ENCODE peak calls at places on chromosomes 3 and 15, in six cellular contexts. One of them, this sample, is unnamed.

GRCh38 chr3:184337315-184337714 is at the start of gene FAM131A:
- DNase-seq in tibial nerve: no peak
- DNase-seq in spleen: no peak
- DNase-seq in esophagus muscularis mucosa: peak
- DNase-seq in mesothelial cell of epicardium: no peak
- DNase-seq in fibroblast of mammary gland: peak
- DNase-seq in this sample: no peak

GRCh38 chr15:40925495-40925862 is 3.7 kb upstream of the DLL4 start:
- DNase-seq in tibial nerve: no peak
- DNase-seq in spleen: no peak
- DNase-seq in esophagus muscularis mucosa: no peak
- DNase-seq in mesothelial cell of epicardium: no peak
- DNase-seq in fibroblast of mammary gland: no peak
- DNase-seq in this sample: no peak

GRCh38 chr3:135314227-135314626 is 519.2 kb downstream of the EPHB1 start:
- DNase-seq in tibial nerve: no peak
- DNase-seq in spleen: no peak
- DNase-seq in esophagus muscularis mucosa: peak
- DNase-seq in mesothelial cell of epicardium: no peak
- DNase-seq in fibroblast of mammary gland: no peak
- DNase-seq in this sample: no peak

GRCh38 chr3:149553781-149554451 is 79.4 kb downstream of the TM4SF4 start:
- DNase-seq in tibial nerve: peak
- DNase-seq in spleen: no peak
- DNase-seq in esophagus muscularis mucosa: no peak
- DNase-seq in mesothelial cell of epicardium: no peak
- DNase-seq in fibroblast of mammary gland: peak
- DNase-seq in this sample: no peak

GRCh38 chr3:67296039-67296892 is 298.2 kb downstream of the KBTBD8 start:
- DNase-seq in tibial nerve: no peak
- DNase-seq in spleen: no peak
- DNase-seq in esophagus muscularis mucosa: no peak
- DNase-seq in mesothelial cell of epicardium: no peak
- DNase-seq in fibroblast of mammary gland: no peak
- DNase-seq in this sample: no peak

GRCh38 chr3:156211583-156211982 is 91.2 kb downstream of the KCNAB1 start:
- DNase-seq in tibial nerve: no peak
- DNase-seq in spleen: no peak
- DNase-seq in esophagus muscularis mucosa: no peak
- DNase-seq in mesothelial cell of epicardium: no peak
- DNase-seq in fibroblast of mammary gland: peak
- DNase-seq in this sample: no peak

GRCh38 chr3:153330891-153331290 is 168.9 kb downstream of the RAP2B start:
- DNase-seq in tibial nerve: no peak
- DNase-seq in spleen: no peak
- DNase-seq in esophagus muscularis mucosa: no peak
- DNase-seq in mesothelial cell of epicardium: no peak
- DNase-seq in fibroblast of mammary gland: peak
- DNase-seq in this sample: no peak

GRCh38 chr3:195270079-195270349 is 945 bp downstream of the XXYLT1 start:
- DNase-seq in tibial nerve: no peak
- DNase-seq in spleen: no peak
- DNase-seq in esophagus muscularis mucosa: no peak
- DNase-seq in mesothelial cell of epicardium: no peak
- DNase-seq in fibroblast of mammary gland: no peak
- DNase-seq in this sample: no peak

GRCh38 chr15:92638291-92638708 is 17.3 kb downstream of the FAM174B start:
- DNase-seq in tibial nerve: no peak
- DNase-seq in spleen: peak
- DNase-seq in esophagus muscularis mucosa: no peak
- DNase-seq in mesothelial cell of epicardium: no peak
- DNase-seq in fibroblast of mammary gland: no peak
- DNase-seq in this sample: peak

GRCh38 chr3:133230191-133230590 is 169.7 kb upstream of the BFSP2 start:
- DNase-seq in tibial nerve: no peak
- DNase-seq in spleen: no peak
- DNase-seq in esophagus muscularis mucosa: no peak
- DNase-seq in mesothelial cell of epicardium: no peak
- DNase-seq in fibroblast of mammary gland: no peak
- DNase-seq in this sample: no peak

GRCh38 chr3:132285620-132285945 is 31.6 kb upstream of the ACP3 start:
- DNase-seq in tibial nerve: no peak
- DNase-seq in spleen: no peak
- DNase-seq in esophagus muscularis mucosa: peak
- DNase-seq in mesothelial cell of epicardium: no peak
- DNase-seq in fibroblast of mammary gland: no peak
- DNase-seq in this sample: no peak

GRCh38 chr3:154898398-154898797 is 181.7 kb upstream of the MME start:
- DNase-seq in tibial nerve: no peak
- DNase-seq in spleen: no peak
- DNase-seq in esophagus muscularis mucosa: no peak
- DNase-seq in mesothelial cell of epicardium: no peak
- DNase-seq in fibroblast of mammary gland: peak
- DNase-seq in this sample: no peak

GRCh38 chr15:39581501-39582285 is 814 bp downstream of the THBS1 start:
- DNase-seq in tibial nerve: peak
- DNase-seq in spleen: peak
- DNase-seq in esophagus muscularis mucosa: peak
- DNase-seq in mesothelial cell of epicardium: no peak
- DNase-seq in fibroblast of mammary gland: peak
- DNase-seq in this sample: no peak

GRCh38 chr15:90407871-90408317 is 19.9 kb downstream of the IQGAP1 start:
- DNase-seq in tibial nerve: no peak
- DNase-seq in spleen: no peak
- DNase-seq in esophagus muscularis mucosa: no peak
- DNase-seq in mesothelial cell of epicardium: no peak
- DNase-seq in fibroblast of mammary gland: peak
- DNase-seq in this sample: no peak

GRCh38 chr3:107199962-107200465 is 177.2 kb upstream of the CCDC54 start:
- DNase-seq in tibial nerve: no peak
- DNase-seq in spleen: no peak
- DNase-seq in esophagus muscularis mucosa: no peak
- DNase-seq in mesothelial cell of epicardium: no peak
- DNase-seq in fibroblast of mammary gland: no peak
- DNase-seq in this sample: no peak

GRCh38 chr3:140724856-140725812 is 47.3 kb downstream of the TRIM42 start:
- DNase-seq in tibial nerve: no peak
- DNase-seq in spleen: no peak
- DNase-seq in esophagus muscularis mucosa: no peak
- DNase-seq in mesothelial cell of epicardium: no peak
- DNase-seq in fibroblast of mammary gland: no peak
- DNase-seq in this sample: no peak

GRCh38 chr15:97099040-97099439 is 768.5 kb downstream of the NR2F2 start:
- DNase-seq in tibial nerve: no peak
- DNase-seq in spleen: no peak
- DNase-seq in esophagus muscularis mucosa: no peak
- DNase-seq in mesothelial cell of epicardium: no peak
- DNase-seq in fibroblast of mammary gland: no peak
- DNase-seq in this sample: no peak

GRCh38 chr3:43105224-43105596 is 669 bp downstream of the POMGNT2 start:
- DNase-seq in tibial nerve: no peak
- DNase-seq in spleen: peak
- DNase-seq in esophagus muscularis mucosa: no peak
- DNase-seq in mesothelial cell of epicardium: no peak
- DNase-seq in fibroblast of mammary gland: no peak
- DNase-seq in this sample: no peak

GRCh38 chr3:148318240-148318639 is 379.5 kb upstream of the AGTR1 start:
- DNase-seq in tibial nerve: no peak
- DNase-seq in spleen: no peak
- DNase-seq in esophagus muscularis mucosa: no peak
- DNase-seq in mesothelial cell of epicardium: no peak
- DNase-seq in fibroblast of mammary gland: peak
- DNase-seq in this sample: no peak

GRCh38 chr3:123157598-123158287 is 44.0 kb upstream of the SEC22A start:
- DNase-seq in tibial nerve: no peak
- DNase-seq in spleen: no peak
- DNase-seq in esophagus muscularis mucosa: peak
- DNase-seq in mesothelial cell of epicardium: no peak
- DNase-seq in fibroblast of mammary gland: no peak
- DNase-seq in this sample: no peak

GRCh38 chr15:56732135-56732880 is 1.0 kb downstream of the ZNF280D start:
- DNase-seq in tibial nerve: no peak
- DNase-seq in spleen: no peak
- DNase-seq in esophagus muscularis mucosa: no peak
- DNase-seq in mesothelial cell of epicardium: no peak
- DNase-seq in fibroblast of mammary gland: peak
- DNase-seq in this sample: no peak

GRCh38 chr3:15462451-15462850 is 35.1 kb downstream of the EAF1 start:
- DNase-seq in tibial nerve: no peak
- DNase-seq in spleen: no peak
- DNase-seq in esophagus muscularis mucosa: no peak
- DNase-seq in mesothelial cell of epicardium: no peak
- DNase-seq in fibroblast of mammary gland: no peak
- DNase-seq in this sample: no peak

DNA sequence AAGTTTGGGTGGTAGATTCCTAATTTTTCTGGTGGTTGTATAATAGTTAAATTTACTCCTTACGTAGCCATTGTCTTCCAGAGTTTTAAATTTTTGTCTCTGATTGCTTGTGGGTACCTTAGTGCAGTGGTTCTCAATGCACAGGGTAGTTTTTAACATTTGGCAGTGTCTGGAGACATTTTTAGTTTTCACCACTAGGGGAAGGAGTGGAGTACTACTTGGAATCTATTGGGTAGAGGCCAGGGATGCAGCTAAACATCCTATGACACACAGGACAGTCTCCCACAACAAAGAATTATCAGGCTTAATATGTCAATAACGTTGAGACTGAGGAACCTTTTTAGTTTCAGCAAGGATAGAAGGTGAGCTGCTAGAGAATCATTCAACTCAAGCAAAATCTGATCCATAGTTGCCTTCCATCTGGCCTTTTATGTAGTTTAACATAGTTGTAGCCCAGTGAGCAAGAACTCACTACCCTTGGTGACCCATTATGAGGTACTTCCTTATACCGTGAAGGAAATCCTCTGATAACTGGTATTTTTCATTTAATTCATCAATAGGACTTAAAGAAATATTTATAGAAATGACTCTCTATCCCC is 8.6 kb upstream of the STX19 start:
- DNase-seq in tibial nerve: no peak
- DNase-seq in spleen: no peak
- DNase-seq in esophagus muscularis mucosa: no peak
- DNase-seq in mesothelial cell of epicardium: no peak
- DNase-seq in fibroblast of mammary gland: peak
- DNase-seq in this sample: no peak
- TF ChIP-seq CTCF in tibial nerve: peak
- TF ChIP-seq CTCF in spleen: peak
- TF ChIP-seq CTCF in esophagus muscularis mucosa: peak
- TF ChIP-seq CTCF in mesothelial cell of epicardium: peak
- TF ChIP-seq CTCF in fibroblast of mammary gland: peak
- TF ChIP-seq CTCF in this sample: peak

DNA sequence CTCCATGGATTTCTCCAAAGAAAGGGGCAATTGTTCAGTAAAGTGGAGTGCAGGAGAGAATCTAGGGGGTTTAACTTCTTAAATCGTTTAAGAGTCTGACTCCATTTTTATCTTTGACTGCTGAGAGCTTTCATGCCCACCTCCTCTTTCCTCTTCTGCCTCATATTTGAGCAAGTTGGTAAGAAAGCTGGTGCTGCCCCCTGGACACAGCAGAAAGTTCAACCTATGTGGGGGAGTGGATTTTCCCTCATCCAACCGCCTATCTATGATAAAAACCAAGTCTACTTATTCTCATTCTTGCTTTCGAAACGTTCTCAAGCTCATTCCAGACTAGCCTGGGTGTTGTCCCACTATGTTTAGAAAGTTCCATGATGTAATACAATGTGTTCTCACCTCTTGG is 26.0 kb downstream of the HHLA2 start:
- DNase-seq in tibial nerve: no peak
- DNase-seq in spleen: no peak
- DNase-seq in esophagus muscularis mucosa: no peak
- DNase-seq in mesothelial cell of epicardium: no peak
- DNase-seq in fibroblast of mammary gland: no peak
- DNase-seq in this sample: no peak
- TF ChIP-seq CTCF in tibial nerve: no peak
- TF ChIP-seq CTCF in spleen: no peak
- TF ChIP-seq CTCF in esophagus muscularis mucosa: no peak
- TF ChIP-seq CTCF in mesothelial cell of epicardium: no peak
- TF ChIP-seq CTCF in fibroblast of mammary gland: no peak
- TF ChIP-seq CTCF in this sample: no peak

GRCh38 chr3:68874551-68875348 is 57.6 kb downstream of the TAFA4 start:
- DNase-seq in tibial nerve: no peak
- DNase-seq in spleen: no peak
- DNase-seq in esophagus muscularis mucosa: no peak
- DNase-seq in mesothelial cell of epicardium: no peak
- DNase-seq in fibroblast of mammary gland: no peak
- DNase-seq in this sample: no peak

GRCh38 chr3:68878322-68878721 is 54.0 kb downstream of the TAFA4 start:
- DNase-seq in tibial nerve: no peak
- DNase-seq in spleen: no peak
- DNase-seq in esophagus muscularis mucosa: no peak
- DNase-seq in mesothelial cell of epicardium: no peak
- DNase-seq in fibroblast of mammary gland: peak
- DNase-seq in this sample: no peak

GRCh38 chr3:68876112-68876713 is 56.1 kb downstream of the TAFA4 start:
- DNase-seq in tibial nerve: no peak
- DNase-seq in spleen: no peak
- DNase-seq in esophagus muscularis mucosa: no peak
- DNase-seq in mesothelial cell of epicardium: no peak
- DNase-seq in fibroblast of mammary gland: peak
- DNase-seq in this sample: no peak

GRCh38 chr3:68880632-68881031 is 51.7 kb downstream of the TAFA4 start:
- DNase-seq in tibial nerve: no peak
- DNase-seq in spleen: no peak
- DNase-seq in esophagus muscularis mucosa: no peak
- DNase-seq in mesothelial cell of epicardium: no peak
- DNase-seq in fibroblast of mammary gland: no peak
- DNase-seq in this sample: no peak

GRCh38 chr3:68878962-68879361 is 53.4 kb downstream of the TAFA4 start:
- DNase-seq in tibial nerve: no peak
- DNase-seq in spleen: no peak
- DNase-seq in esophagus muscularis mucosa: no peak
- DNase-seq in mesothelial cell of epicardium: no peak
- DNase-seq in fibroblast of mammary gland: no peak
- DNase-seq in this sample: no peak
- TF ChIP-seq CTCF in tibial nerve: no peak
- TF ChIP-seq CTCF in spleen: no peak
- TF ChIP-seq CTCF in esophagus muscularis mucosa: no peak
- TF ChIP-seq CTCF in mesothelial cell of epicardium: no peak
- TF ChIP-seq CTCF in fibroblast of mammary gland: no peak
- TF ChIP-seq CTCF in this sample: no peak

GRCh38 chr3:59310736-59311135 is 260.9 kb upstream of the CFAP20DC start:
- DNase-seq in tibial nerve: no peak
- DNase-seq in spleen: no peak
- DNase-seq in esophagus muscularis mucosa: no peak
- DNase-seq in mesothelial cell of epicardium: no peak
- DNase-seq in fibroblast of mammary gland: no peak
- DNase-seq in this sample: no peak

GRCh38 chr3:59308684-59309083 is 258.9 kb upstream of the CFAP20DC start:
- DNase-seq in tibial nerve: no peak
- DNase-seq in spleen: no peak
- DNase-seq in esophagus muscularis mucosa: no peak
- DNase-seq in mesothelial cell of epicardium: no peak
- DNase-seq in fibroblast of mammary gland: no peak
- DNase-seq in this sample: no peak

GRCh38 chr3:59308001-59308400 is 258.2 kb upstream of the CFAP20DC start:
- DNase-seq in tibial nerve: no peak
- DNase-seq in spleen: no peak
- DNase-seq in esophagus muscularis mucosa: no peak
- DNase-seq in mesothelial cell of epicardium: no peak
- DNase-seq in fibroblast of mammary gland: no peak
- DNase-seq in this sample: no peak

GRCh38 chr3:59317386-59317785 is 267.6 kb upstream of the CFAP20DC start:
- DNase-seq in tibial nerve: no peak
- DNase-seq in spleen: no peak
- DNase-seq in esophagus muscularis mucosa: no peak
- DNase-seq in mesothelial cell of epicardium: no peak
- DNase-seq in fibroblast of mammary gland: no peak
- DNase-seq in this sample: no peak

GRCh38 chr3:59313365-59313764 is 263.5 kb upstream of the CFAP20DC start:
- DNase-seq in tibial nerve: no peak
- DNase-seq in spleen: no peak
- DNase-seq in esophagus muscularis mucosa: no peak
- DNase-seq in mesothelial cell of epicardium: no peak
- DNase-seq in fibroblast of mammary gland: peak
- DNase-seq in this sample: no peak
- TF ChIP-seq CTCF in tibial nerve: peak
- TF ChIP-seq CTCF in spleen: peak
- TF ChIP-seq CTCF in esophagus muscularis mucosa: no peak
- TF ChIP-seq CTCF in mesothelial cell of epicardium: no peak
- TF ChIP-seq CTCF in fibroblast of mammary gland: peak
- TF ChIP-seq CTCF in this sample: peak

This sample was measured in osteocyte.